ENCODE peak calls at places on chromosomes 16 and 17, in five cellular contexts. O is stimulated activated CD4-positive, alpha-beta T cell treated with anti-CD3 and anti-CD28 coated beads, TNF-alpha, amount 100 ng/mL, for 1 hour; R is BJ; J is AML-193; H is ACHN. F is an unnamed sample.

GRCh38 chr17:81734405-81735055 is 22.4 kb downstream of the SLC25A10 start:
- DNase-seq in O (no peak), R (no peak), J (no peak), H (no peak), F (no peak)

GRCh38 chr17:69551212-69552010 is 136.9 kb downstream of the MAP2K6 start:
- DNase-seq in O (no peak), R (no peak), J (no peak), H (no peak), F (peak)

GRCh38 chr17:80866050-80866793 is 125.4 kb upstream of the CHMP6 start:
- DNase-seq in O (no peak), R (no peak), J (peak), H (peak), F (peak)

GRCh38 chr17:64250211-64250835 is 12.7 kb downstream of the TEX2 start:
- DNase-seq in O (no peak), R (no peak), J (no peak), H (no peak), F (no peak)

GRCh38 chr17:38704645-38705522 is at the start of gene MLLT6:
- DNase-seq in O (peak), R (no peak), J (peak), H (peak), F (peak)

GRCh38 chr16:85586360-85587145 is 26.6 kb upstream of the GSE1 start:
- DNase-seq in O (no peak), R (no peak), J (no peak), H (no peak), F (no peak)

GRCh38 chr17:39939588-39940419 is 12.3 kb downstream of the LRRC3C start:
- DNase-seq in O (no peak), R (peak), J (peak), H (peak), F (no peak)

GRCh38 chr17:17855976-17856375 is 19.2 kb upstream of the SREBF1 start:
- DNase-seq in O (no peak), R (no peak), J (no peak), H (no peak), F (no peak)

GRCh38 chr17:45382226-45382625 is 50.4 kb downstream of the ARHGAP27 start:
- DNase-seq in O (no peak), R (no peak), J (no peak), H (no peak), F (peak)

F was measured in RWPE1.